ENCODE peak calls at places on chromosome 9, in four cellular contexts. One of them, this sample, is unnamed.

GRCh38 chr9:22457448-22457847 is 10.8 kb downstream of the DMRTA1 start:
- DNase-seq in fibroblast of pulmonary artery: no peak
- DNase-seq in PC-9: no peak
- DNase-seq in tibial nerve: no peak
- DNase-seq in this sample: no peak

GRCh38 chr9:114691956-114692295 is 9.9 kb upstream of the TEX48 start:
- DNase-seq in fibroblast of pulmonary artery: no peak
- DNase-seq in PC-9: no peak
- DNase-seq in tibial nerve: no peak
- DNase-seq in this sample: no peak

GRCh38 chr9:129069825-129070473 is 11.0 kb upstream of the DOLPP1 start:
- DNase-seq in tibial nerve: no peak
- DNase-seq in fibroblast of pulmonary artery: no peak
- DNase-seq in PC-9: no peak
- DNase-seq in this sample: no peak

GRCh38 chr9:134055981-134056461 is 11.8 kb downstream of the BRD3 start:
- DNase-seq in tibial nerve: peak
- DNase-seq in fibroblast of pulmonary artery: peak
- DNase-seq in PC-9: peak
- DNase-seq in this sample: peak

GRCh38 chr9:22228542-22228941 is 218.1 kb upstream of the DMRTA1 start:
- DNase-seq in fibroblast of pulmonary artery: peak
- DNase-seq in tibial nerve: no peak
- DNase-seq in PC-9: no peak
- DNase-seq in this sample: no peak

GRCh38 chr9:126496181-126496576 is 117.5 kb upstream of the LMX1B start:
- DNase-seq in PC-9: no peak
- DNase-seq in fibroblast of pulmonary artery: no peak
- DNase-seq in tibial nerve: no peak
- DNase-seq in this sample: no peak

GRCh38 chr9:87148391-87149237 is 201.3 kb upstream of the GAS1 start:
- DNase-seq in tibial nerve: peak
- DNase-seq in PC-9: peak
- DNase-seq in fibroblast of pulmonary artery: peak
- DNase-seq in this sample: peak

GRCh38 chr9:113511856-113512761 is 48.6 kb downstream of the RGS3 start:
- DNase-seq in tibial nerve: no peak
- DNase-seq in PC-9: no peak
- DNase-seq in fibroblast of pulmonary artery: peak
- DNase-seq in this sample: no peak

GRCh38 chr9:104944356-104944755 is 16.4 kb upstream of the ABCA1 start:
- DNase-seq in PC-9: no peak
- DNase-seq in fibroblast of pulmonary artery: no peak
- DNase-seq in tibial nerve: no peak
- DNase-seq in this sample: no peak

GRCh38 chr9:76985581-76985980 is 33.9 kb upstream of the FOXB2 start:
- DNase-seq in fibroblast of pulmonary artery: no peak
- DNase-seq in PC-9: no peak
- DNase-seq in tibial nerve: no peak
- DNase-seq in this sample: no peak

GRCh38 chr9:95057121-95057520 is 260.4 kb downstream of the FANCC start:
- DNase-seq in PC-9: no peak
- DNase-seq in fibroblast of pulmonary artery: no peak
- DNase-seq in tibial nerve: no peak
- DNase-seq in this sample: no peak

DNA sequence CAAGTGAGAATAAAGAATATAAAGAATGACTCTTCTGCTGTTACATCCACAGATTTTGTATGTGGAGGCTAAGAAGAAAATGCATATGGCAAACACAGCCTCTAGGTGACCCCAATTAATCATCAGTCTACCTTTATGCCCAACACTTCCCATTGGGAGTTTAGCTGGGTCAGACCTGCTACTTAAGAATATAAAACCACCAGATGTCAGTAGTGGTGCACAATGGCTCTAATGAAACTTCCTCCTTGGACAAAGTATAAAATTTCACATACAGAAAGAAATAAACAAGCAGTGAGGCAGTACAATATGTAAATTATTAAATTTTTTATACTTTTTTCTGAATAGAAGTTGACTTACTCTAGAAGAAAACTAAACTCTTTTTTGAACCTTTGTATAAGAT is 539.9 kb downstream of the BRINP1 start:
- DNase-seq in PC-9: no peak
- DNase-seq in fibroblast of pulmonary artery: no peak
- DNase-seq in tibial nerve: no peak
- DNase-seq in this sample: no peak
- TF ChIP-seq CTCF in PC-9: peak
- TF ChIP-seq CTCF in fibroblast of pulmonary artery: no peak
- TF ChIP-seq CTCF in tibial nerve: no peak
- TF ChIP-seq CTCF in this sample: no peak

DNA sequence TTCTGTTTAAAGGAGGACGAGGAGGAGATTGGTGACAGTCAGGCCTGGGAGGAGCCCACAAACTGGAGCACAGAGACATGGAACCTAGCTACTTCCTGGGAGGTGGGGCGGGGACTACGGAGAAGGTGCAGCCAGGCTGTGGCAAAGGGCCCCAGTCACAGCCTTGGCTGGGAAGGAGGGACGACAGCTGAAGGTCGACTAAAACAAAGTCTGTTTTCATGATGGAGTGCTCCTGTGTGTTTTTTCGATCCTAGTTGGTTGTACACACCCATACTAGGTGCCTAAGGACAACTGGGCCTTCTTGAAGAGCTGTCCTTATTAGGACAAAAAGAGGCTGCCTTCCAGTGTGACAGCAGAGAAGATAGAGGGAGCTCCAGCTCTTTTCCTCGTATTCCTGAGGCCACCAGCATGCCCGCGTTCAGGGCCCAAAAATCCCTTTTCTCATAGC is 2.9 kb downstream of the CCDC107 start:
- DNase-seq in tibial nerve: no peak
- DNase-seq in fibroblast of pulmonary artery: peak
- DNase-seq in PC-9: no peak
- DNase-seq in this sample: no peak
- TF ChIP-seq CTCF in tibial nerve: peak
- TF ChIP-seq CTCF in fibroblast of pulmonary artery: peak
- TF ChIP-seq CTCF in PC-9: peak
- TF ChIP-seq CTCF in this sample: no peak

GRCh38 chr9:34559616-34560546 is 29.6 kb downstream of the CNTFR start:
- DNase-seq in PC-9: no peak
- DNase-seq in fibroblast of pulmonary artery: peak
- DNase-seq in tibial nerve: no peak
- DNase-seq in this sample: peak
- TF ChIP-seq CTCF in PC-9: no peak
- TF ChIP-seq CTCF in fibroblast of pulmonary artery: no peak
- TF ChIP-seq CTCF in tibial nerve: no peak
- TF ChIP-seq CTCF in this sample: no peak

DNA sequence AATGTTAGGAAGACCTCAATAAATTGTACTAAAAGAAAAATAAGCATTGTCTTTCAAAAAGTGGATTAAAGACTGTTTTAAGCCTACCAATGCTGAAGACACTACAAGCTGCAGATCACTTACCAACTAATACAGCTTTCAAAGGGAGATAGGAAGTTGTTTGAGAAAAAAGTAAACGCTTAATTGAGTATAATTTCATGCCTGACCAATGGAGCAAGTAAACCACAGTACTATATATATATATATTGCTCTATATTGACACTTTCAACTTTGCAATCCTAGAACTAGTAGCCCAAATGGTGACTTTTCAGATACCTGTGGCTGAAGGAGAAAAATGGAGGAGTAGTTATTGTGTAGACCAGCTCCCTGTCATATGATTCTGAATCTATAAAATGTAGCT is 85.7 kb downstream of the FREM1 start:
- DNase-seq in tibial nerve: no peak
- DNase-seq in fibroblast of pulmonary artery: no peak
- DNase-seq in PC-9: no peak
- DNase-seq in this sample: no peak
- TF ChIP-seq CTCF in tibial nerve: no peak
- TF ChIP-seq CTCF in fibroblast of pulmonary artery: no peak
- TF ChIP-seq CTCF in PC-9: no peak
- TF ChIP-seq CTCF in this sample: no peak

DNA sequence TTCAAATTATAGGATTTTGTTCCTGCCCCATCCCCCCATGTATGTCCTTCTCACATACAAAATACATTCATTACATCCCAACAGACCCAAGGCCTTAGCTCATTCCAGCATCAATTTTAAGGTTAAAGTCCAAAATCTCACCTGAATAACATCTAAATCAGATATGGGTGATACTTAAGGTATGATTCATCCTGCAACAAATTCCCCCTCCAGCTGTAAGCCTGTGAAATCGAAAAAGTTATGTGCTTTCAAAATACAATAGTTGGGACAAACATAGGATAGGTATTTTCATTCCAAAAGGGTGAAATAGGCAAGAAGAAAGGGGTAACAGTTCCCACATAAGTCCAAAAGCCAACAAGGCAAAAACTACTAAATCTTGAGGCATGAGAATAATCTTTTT is 244.1 kb upstream of the SMARCA2 start:
- DNase-seq in fibroblast of pulmonary artery: no peak
- DNase-seq in tibial nerve: no peak
- DNase-seq in PC-9: no peak
- DNase-seq in this sample: no peak
- TF ChIP-seq CTCF in fibroblast of pulmonary artery: no peak
- TF ChIP-seq CTCF in tibial nerve: no peak
- TF ChIP-seq CTCF in PC-9: no peak
- TF ChIP-seq CTCF in this sample: no peak

GRCh38 chr9:124000784-124001444 is 10.7 kb upstream of the LHX2 start:
- DNase-seq in PC-9: no peak
- DNase-seq in tibial nerve: no peak
- DNase-seq in fibroblast of pulmonary artery: no peak
- DNase-seq in this sample: no peak

GRCh38 chr9:124000161-124000783 is 11.3 kb upstream of the LHX2 start:
- DNase-seq in fibroblast of pulmonary artery: no peak
- DNase-seq in tibial nerve: no peak
- DNase-seq in PC-9: no peak
- DNase-seq in this sample: no peak

GRCh38 chr9:124001445-124001799 is 10.1 kb upstream of the LHX2 start:
- DNase-seq in tibial nerve: no peak
- DNase-seq in fibroblast of pulmonary artery: no peak
- DNase-seq in PC-9: no peak
- DNase-seq in this sample: no peak

GRCh38 chr9:124003636-124004349 is 7.8 kb upstream of the LHX2 start:
- DNase-seq in tibial nerve: no peak
- DNase-seq in fibroblast of pulmonary artery: no peak
- DNase-seq in PC-9: no peak
- DNase-seq in this sample: no peak

GRCh38 chr9:124001865-124002525 is 9.6 kb upstream of the LHX2 start:
- DNase-seq in fibroblast of pulmonary artery: no peak
- DNase-seq in tibial nerve: no peak
- DNase-seq in PC-9: no peak
- DNase-seq in this sample: no peak
- TF ChIP-seq CTCF in fibroblast of pulmonary artery: no peak
- TF ChIP-seq CTCF in tibial nerve: no peak
- TF ChIP-seq CTCF in PC-9: no peak
- TF ChIP-seq CTCF in this sample: no peak

DNA sequence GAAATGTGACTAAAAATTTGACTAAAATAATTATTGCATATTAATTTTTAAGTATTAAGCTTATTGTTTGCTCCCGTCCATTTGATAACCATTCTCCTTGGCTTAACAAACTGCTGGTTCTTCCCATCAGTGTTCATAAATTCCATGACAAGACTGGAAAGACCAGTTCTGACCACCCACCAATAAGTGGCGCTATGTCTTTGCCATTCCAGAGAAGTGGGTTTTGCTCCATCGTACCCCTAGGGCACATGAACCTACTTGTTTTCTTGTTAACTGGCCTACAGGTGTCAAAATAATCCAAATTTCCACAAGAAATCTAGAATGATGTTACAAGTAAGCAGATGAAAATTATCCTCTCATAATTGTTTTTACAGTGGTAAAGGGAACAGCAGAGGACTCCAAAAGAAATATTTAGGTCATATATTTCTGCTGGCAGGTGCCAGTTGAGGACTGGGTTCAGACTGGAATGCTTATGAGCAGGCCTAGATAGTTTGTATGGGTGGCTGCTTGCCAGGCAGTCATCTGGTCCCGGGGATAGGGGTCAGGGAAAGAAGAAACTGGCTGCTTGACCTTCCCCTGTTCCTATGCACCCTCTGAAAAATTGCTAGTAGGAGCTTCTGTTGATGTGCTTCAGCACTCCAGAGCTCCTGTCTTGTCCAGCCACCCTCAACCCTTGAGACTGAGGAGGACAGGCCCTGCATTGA is 283.1 kb upstream of the ADAMTSL1 start:
- DNase-seq in fibroblast of pulmonary artery: no peak
- DNase-seq in PC-9: no peak
- DNase-seq in tibial nerve: no peak
- DNase-seq in this sample: no peak
- TF ChIP-seq CTCF in fibroblast of pulmonary artery: no peak
- TF ChIP-seq CTCF in PC-9: no peak
- TF ChIP-seq CTCF in tibial nerve: no peak
- TF ChIP-seq CTCF in this sample: no peak

This sample was measured in Calu3.